ENCODE peak calls at places on chromosome 20, in five cellular contexts. S is breast epithelium, G is heart left ventricle, X is A549, Q is uterus. P is an unnamed sample. For H3K4me1, the result is how much of the 10 kb centered on the place peaks cover.

GRCh38 chr20:24949756-24950127 is 673 bp downstream of the CST7 start:
- DNase-seq in G (no peak), Q (no peak), X (no peak), S (no peak), P (no peak)

GRCh38 chr20:33793011-33793931 is 17.9 kb upstream of the CHMP4B start:
- DNase-seq in S (no peak), G (peak), X (no peak), Q (no peak), P (peak)

GRCh38 chr20:25319241-25320034 is 71.2 kb downstream of the ABHD12 start:
- DNase-seq in Q (peak), S (no peak), G (no peak), X (no peak), P (no peak)

GRCh38 chr20:1474817-1475603 is 8.4 kb upstream of the NSFL1C start:
- DNase-seq in X (no peak), Q (no peak), S (no peak), G (no peak), P (no peak)

GRCh38 chr20:36862857-36863668 is 12.9 kb upstream of the TLDC2 start:
- DNase-seq in X (no peak), Q (no peak), S (no peak), G (no peak), P (no peak)

GRCh38 chr20:37192137-37192854 is 12.9 kb upstream of the MROH8 start:
- DNase-seq in Q (peak), X (peak), S (peak), G (peak), P (peak)

GRCh38 chr20:63908008-63908682 is 13.2 kb downstream of the DNAJC5 start:
- DNase-seq in S (no peak), Q (no peak), G (no peak), X (no peak), P (no peak)

GRCh38 chr20:60787264-60787663 is 464.8 kb upstream of the CDH4 start:
- DNase-seq in G (no peak), S (no peak), X (no peak), Q (no peak), P (no peak)

GRCh38 chr20:10316582-10316981 is 98.0 kb downstream of the SNAP25 start:
- DNase-seq in X (no peak), G (no peak), S (no peak), Q (no peak), P (no peak)

GRCh38 chr20:13158339-13158738 is 62.7 kb upstream of the ISM1 start:
- DNase-seq in S (no peak), Q (peak), X (no peak), G (no peak), P (no peak)

GRCh38 chr20:37408202-37408929 is 62.4 kb downstream of the SRC start:
- DNase-seq in S (no peak), X (no peak), G (no peak), Q (no peak), P (no peak)

GRCh38 chr20:35387334-35387733 is 24.4 kb downstream of the UQCC1 start:
- DNase-seq in S (no peak), X (no peak), Q (no peak), G (no peak), P (no peak)

GRCh38 chr20:54139188-54139587 is 34.6 kb downstream of the CYP24A1 start:
- DNase-seq in G (no peak), X (no peak), S (no peak), Q (no peak), P (no peak)

GRCh38 chr20:18048191-18048590 is 9.5 kb downstream of the OVOL2 start:
- DNase-seq in S (no peak), G (no peak), Q (no peak), X (no peak), P (no peak)

GRCh38 chr20:50788045-50788867 is 6.6 kb upstream of the BCAS4 start:
- DNase-seq in G (peak), Q (peak), S (no peak), X (peak), P (no peak)

GRCh38 chr20:49775229-49775693 is 37.4 kb upstream of the SLC9A8 start:
- DNase-seq in G (peak), Q (peak), S (no peak), X (peak), P (peak)

GRCh38 chr20:58612021-58612700 is 38.9 kb upstream of the STX16 start:
- DNase-seq in S (no peak), Q (no peak), G (no peak), X (no peak), P (no peak)

GRCh38 chr20:51386586-51386985 is 155.9 kb downstream of the NFATC2 start:
- DNase-seq in S (no peak), X (no peak), Q (no peak), G (no peak), P (no peak)

GRCh38 chr20:39623584-39624234 is 661.6 kb downstream of the DHX35 start:
- DNase-seq in G (no peak), Q (peak), S (no peak), X (no peak), P (peak)

GRCh38 chr20:16124911-16125776 is 448.1 kb downstream of the KIF16B start:
- DNase-seq in G (no peak), S (no peak), X (no peak), Q (no peak), P (no peak)

GRCh38 chr20:38872036-38872435 is 54.2 kb upstream of the FAM83D start:
- DNase-seq in G (no peak), S (no peak), X (no peak), Q (no peak), P (no peak)

DNA sequence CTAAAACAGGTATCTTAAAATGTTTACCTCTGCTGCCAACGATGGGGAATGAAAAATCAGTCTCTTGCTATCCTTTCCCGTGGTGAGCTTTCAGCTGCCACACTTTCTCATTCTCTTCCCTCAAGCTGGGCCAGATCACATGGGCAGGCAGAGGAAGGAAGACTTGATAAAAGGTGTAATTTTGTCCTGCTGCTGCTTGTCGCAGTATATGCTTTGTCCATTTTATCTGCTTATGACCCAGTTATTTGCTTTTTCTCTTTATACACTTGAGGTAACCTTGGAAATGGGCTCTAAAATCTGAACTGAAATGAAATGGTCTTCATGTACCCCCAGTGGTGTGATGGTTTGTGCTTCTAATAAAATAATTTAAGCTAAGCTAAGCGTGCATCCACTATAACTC is 695.9 kb upstream of the FLRT3 start:
- DNase-seq in Q (no peak), X (no peak), G (no peak), S (no peak), P (no peak)
- H3K27ac ChIP-seq in Q (no peak), X (no peak), G (no peak), S (no peak), P (no peak)

GRCh38 chr20:62794007-62794724 is 2.1 kb upstream of the MRGBP start:
- DNase-seq in X (peak), G (peak), Q (peak), S (peak), P (peak)

GRCh38 chr20:62793757-62794006 is 2.6 kb upstream of the MRGBP start:
- DNase-seq in G (no peak), X (no peak), S (no peak), Q (no peak), P (no peak)

GRCh38 chr20:62792940-62793756 is 3.1 kb upstream of the MRGBP start:
- DNase-seq in S (no peak), Q (no peak), G (no peak), X (no peak), P (no peak)

GRCh38 chr20:62796699-62797491 is 622 bp downstream of the MRGBP start:
- DNase-seq in G (no peak), S (no peak), Q (no peak), X (no peak), P (no peak)

DNA sequence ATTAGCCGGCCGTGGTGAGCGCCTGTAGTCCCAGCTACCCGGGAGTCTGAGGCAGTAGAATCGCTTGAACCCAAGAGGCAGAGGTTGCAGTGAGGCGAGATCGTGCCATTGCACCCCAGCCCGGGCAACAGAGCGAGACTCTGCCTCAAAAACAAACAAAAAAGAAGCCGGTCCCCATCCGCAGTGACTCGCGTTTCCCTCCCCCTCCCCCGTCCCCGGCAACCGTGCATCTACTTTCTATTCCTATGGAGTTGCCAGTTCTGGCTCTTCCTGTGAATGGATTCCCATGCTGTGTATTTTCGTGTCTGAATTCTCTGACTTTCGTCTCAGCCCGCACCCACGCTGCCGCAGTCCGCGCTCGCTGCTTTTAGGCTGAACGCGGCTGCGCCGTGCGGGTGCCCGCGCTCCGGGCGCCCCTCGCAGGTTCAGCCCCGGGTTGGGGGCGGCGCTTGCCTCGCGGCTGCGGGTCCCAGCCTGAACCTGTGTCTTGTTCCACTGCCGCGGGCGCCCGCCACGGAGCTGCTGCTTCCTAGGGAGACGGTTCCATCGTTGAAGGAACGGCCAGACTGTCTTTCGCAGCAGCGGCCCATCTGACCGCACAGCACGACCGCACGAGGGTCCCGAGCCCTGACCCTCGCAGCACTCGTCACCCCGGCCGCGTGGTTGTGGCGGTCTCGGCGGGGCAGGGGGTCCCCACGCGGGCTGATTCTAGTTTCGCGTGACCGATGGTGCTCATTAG is 1.1 kb upstream of the MRGBP start:
- DNase-seq in G (peak), Q (peak), S (no peak), X (peak), P (no peak)
- TF ChIP-seq POLR2A in G (no peak), Q (no peak), S (no peak), X (peak), P (peak)

DNA sequence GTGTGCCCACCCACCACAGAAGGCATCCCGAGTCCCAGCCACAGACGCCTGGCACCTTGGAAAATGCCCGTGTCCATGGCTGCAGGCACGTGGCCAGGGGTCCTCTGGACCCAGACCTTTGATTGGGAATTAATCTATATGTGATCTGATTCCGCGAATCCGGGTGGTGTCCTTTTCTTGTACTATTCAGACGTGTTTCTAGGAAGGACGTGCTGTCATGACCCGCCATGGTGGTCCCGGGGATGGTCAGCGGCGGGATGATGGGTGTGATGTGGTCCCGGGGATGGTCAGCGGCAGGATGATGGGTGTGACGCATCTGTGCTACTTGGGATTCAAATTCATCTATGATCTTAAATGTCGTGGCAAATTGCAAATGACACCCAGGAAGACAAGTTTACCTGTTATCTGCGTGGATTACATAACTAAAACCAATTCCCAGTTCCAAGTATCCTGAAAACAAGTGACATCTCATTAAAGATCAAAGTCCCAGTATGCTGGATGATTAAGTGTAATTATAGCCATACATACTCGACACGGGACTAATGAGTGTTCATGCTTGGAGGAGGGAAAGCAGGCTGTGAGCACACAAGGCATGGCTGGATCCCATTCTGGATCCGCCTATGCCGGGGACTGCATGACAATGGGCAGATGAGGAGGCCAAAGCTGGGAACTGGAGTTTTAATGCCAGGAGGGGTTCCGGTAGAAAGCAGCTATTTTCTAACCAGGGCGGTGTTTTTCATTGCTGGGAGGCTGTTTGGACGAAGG is 256.5 kb downstream of the TAF4 start:
- DNase-seq in S (no peak), Q (no peak), G (no peak), X (no peak), P (no peak)
- H3K4me1 ChIP-seq in S (under half), Q (under half), G (under half), X (under half), P (under half)

DNA sequence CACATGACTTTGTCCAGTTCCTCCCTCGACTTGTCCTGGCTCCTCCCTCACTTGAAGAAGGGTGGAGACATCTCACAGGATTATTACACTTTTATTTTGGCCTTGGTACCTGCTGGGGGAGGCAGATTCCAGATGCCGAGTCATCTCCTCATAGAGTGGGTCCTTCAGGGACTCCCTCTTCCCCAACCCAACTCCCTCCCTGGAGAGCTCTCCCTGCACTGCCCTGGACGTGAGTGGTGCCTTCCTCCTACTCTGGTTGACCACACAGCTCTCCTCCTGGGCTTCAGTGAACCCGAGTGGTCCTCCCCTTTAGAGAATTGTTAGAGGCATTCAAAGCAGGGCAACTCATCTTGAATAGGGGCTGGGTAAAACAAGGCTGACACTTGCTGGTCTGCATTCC is 40.9 kb upstream of the MC3R start:
- DNase-seq in Q (no peak), X (no peak), S (no peak), G (no peak), P (no peak)
- H3K27ac ChIP-seq in Q (no peak), X (no peak), S (no peak), G (no peak), P (no peak)

DNA sequence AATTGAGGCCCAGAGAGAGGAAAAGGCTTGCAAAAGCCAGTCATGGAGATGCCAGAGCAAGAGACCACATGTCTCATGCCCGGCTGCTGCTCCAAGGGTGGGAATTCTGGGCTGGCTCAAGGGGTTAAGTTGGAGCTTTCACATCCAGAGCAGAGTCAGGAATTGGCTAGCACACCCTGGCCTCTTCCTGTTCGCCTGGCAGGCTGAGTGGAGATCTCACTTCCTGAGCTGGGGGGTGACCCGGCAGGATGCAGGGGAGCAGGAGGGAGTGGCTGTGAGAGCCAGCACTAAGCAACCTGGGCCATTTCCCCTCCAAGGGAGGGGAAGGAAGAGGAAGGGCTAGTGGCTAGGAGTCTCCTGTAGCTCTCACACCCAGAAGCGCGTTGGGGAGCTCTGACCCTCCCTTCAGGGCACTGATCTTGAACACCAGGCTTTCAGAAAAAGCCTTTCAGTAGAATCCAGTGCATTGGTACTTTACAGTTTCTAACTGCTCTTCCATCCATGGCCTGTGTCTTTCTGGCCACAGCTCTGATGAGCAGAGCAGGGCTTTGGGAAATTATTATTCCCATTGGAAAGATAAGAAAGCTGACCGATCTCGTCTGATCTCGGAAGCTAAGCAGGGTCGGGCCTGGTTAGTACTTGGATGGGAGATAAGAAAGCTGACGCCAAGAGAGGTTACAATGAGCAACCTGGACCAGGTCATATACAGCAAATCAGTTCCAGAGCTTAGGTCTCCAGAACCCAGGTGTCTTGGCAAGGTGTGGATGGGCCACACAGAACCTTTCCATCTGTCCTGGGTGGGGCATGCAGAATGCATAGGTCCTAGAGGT is 2.2 kb upstream of the CCM2L start:
- DNase-seq in G (peak), Q (peak), S (no peak), X (no peak), P (no peak)
- TF ChIP-seq POLR2A in G (no peak), Q (no peak), S (no peak), X (no peak), P (no peak)

GRCh38 chr20:4018015-4018748 is 2.8 kb upstream of the RNF24 start:
- DNase-seq in Q (no peak), G (no peak), X (no peak), S (no peak), P (no peak)
- H3K4me1 ChIP-seq in Q (under half), G (under half), X (under half), S (under half), P (under half)

DNA sequence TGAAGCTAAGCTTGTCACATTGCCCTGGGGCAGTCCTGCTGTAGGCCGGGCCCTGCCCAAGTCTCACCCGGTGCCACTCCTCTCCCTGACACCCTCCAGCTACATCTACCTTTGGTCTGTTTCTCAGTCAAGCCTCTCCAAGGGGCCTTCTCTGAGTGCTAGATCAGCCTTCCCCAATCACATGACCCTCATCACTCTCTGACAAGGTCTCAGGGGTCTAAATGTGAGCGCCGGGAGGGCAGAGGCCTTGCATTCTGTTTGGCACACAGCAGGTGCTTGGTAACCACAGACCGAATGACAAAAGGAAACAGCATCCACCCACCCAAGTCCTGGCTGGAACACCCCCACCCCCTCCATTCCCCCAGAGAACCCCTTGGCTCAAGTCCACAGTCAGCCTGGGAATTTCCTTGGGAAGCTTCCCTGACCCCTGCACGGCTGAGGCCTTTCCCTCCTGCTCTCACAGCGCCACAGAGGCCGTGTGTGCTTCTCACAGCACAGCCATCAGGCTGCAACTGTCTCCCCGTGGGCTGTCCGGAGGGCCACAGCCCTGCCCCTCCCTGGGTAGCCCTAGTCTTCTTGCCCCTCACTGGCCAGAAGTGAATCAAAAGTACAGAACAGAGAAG is 32.9 kb downstream of the PKIG start:
- DNase-seq in S (no peak), G (peak), Q (no peak), X (no peak), P (no peak)
- H3K27ac ChIP-seq in S (peak), G (peak), Q (peak), X (no peak), P (peak)

GRCh38 chr20:62134735-62135231 is 8.4 kb downstream of the PSMA7 start:
- DNase-seq in Q (peak), S (no peak), G (no peak), X (no peak), P (peak)
- TF ChIP-seq POLR2A in Q (no peak), S (no peak), G (no peak), X (no peak), P (peak)

GRCh38 chr20:57450931-57451330 is 59.7 kb downstream of the RBM38 start:
- DNase-seq in G (no peak), Q (no peak), X (no peak), S (no peak), P (no peak)

GRCh38 chr20:57448764-57449354 is 57.7 kb downstream of the RBM38 start:
- DNase-seq in Q (no peak), X (no peak), S (no peak), G (no peak), P (no peak)

GRCh38 chr20:57449398-57450354 is 58.5 kb downstream of the RBM38 start:
- DNase-seq in G (no peak), Q (no peak), S (no peak), X (no peak), P (no peak)

GRCh38 chr20:57451356-57451755 is 60.2 kb downstream of the RBM38 start:
- DNase-seq in S (no peak), G (no peak), X (no peak), Q (no peak), P (no peak)

DNA sequence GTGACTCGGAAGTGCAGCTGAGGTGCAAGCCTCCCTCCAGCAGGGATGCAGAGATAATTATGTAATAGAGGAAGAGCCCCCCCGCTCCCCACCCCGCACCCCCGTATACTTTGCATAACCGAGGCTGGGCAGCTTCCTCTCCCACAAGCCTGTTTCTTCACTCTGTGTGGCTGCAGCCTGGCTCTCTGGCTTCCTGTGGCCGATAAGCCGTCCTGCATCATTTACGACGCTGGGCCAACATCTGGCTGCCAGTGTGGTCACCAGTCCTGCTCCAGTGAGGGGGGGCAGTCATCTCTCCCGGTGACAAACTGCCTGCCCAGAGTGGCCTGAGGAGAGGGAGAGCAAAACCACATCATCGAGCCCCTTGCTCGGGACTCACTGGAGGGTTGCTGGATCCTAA is 59.2 kb downstream of the RBM38 start:
- DNase-seq in G (peak), Q (no peak), X (no peak), S (no peak), P (no peak)
- H3K4me1 ChIP-seq in G (under half), Q (under half), X (under half), S (under half), P (under half)